ENCODE peak calls at places on chromosome 18, in eight cellular contexts. N is fibroblast of lung; A is mammary epithelial cell; H is psoas muscle; M is HCT116; C is GM23338; O is CD8-positive, alpha-beta T cell; Y is K562. D is an unnamed sample.
A peak's percentile ranks its signal among the peaks of the same experiment; 100 is the strongest.

GRCh38 chr18:12014976-12015696 is 33.8 kb downstream of the IMPA2 start:
- DNase-seq in O (no peak), H (no peak), M (no peak), N (no peak), C (no peak), Y (no peak), A (no peak), D (no peak)

GRCh38 chr18:60892441-60892840 is 440.8 kb upstream of the CDH20 start:
- DNase-seq in A (peak; percentile 74), N (peak; percentile 22), O (no peak), C (no peak), H (no peak), Y (no peak), M (no peak), D (no peak)

GRCh38 chr18:68843467-68844089 is 45.7 kb downstream of the CCDC102B start:
- DNase-seq in A (no peak), Y (no peak), M (no peak), O (no peak), H (no peak), N (peak; percentile 47), C (no peak), D (no peak)

GRCh38 chr18:66754335-66754734 is 150.4 kb upstream of the CDH19 start:
- DNase-seq in C (no peak), N (no peak), H (no peak), O (no peak), Y (no peak), M (no peak), A (no peak), D (no peak)

GRCh38 chr18:9951022-9951859 is 37.4 kb downstream of the VAPA start:
- DNase-seq in N (peak; percentile 86), H (no peak), O (no peak), A (peak; percentile 46), Y (peak; percentile 34), M (peak; percentile 55), C (peak; percentile 83), D (no peak)

GRCh38 chr18:13165636-13166423 is 52.7 kb upstream of the LDLRAD4 start:
- DNase-seq in H (no peak), C (peak; percentile 41), Y (no peak), N (no peak), M (no peak), A (no peak), O (no peak), D (no peak)

GRCh38 chr18:34726286-34727004 is 16.3 kb downstream of the DTNA start:
- DNase-seq in O (no peak), C (peak; percentile 20), N (no peak), Y (no peak), M (no peak), H (no peak), A (no peak), D (no peak)

GRCh38 chr18:11078491-11078890 is 70.9 kb downstream of the PIEZO2 start:
- DNase-seq in A (no peak), Y (no peak), O (no peak), M (no peak), H (no peak), N (no peak), C (no peak), D (no peak)

GRCh38 chr18:51447351-51447896 is 249.9 kb upstream of the MEX3C start:
- DNase-seq in A (peak; percentile 62), O (no peak), N (no peak), H (peak; percentile 40), C (peak; percentile 24), Y (no peak), M (no peak), D (no peak)

GRCh38 chr18:22545091-22545795 is 127.5 kb upstream of the CTAGE1 start:
- DNase-seq in H (no peak), N (no peak), C (no peak), A (no peak), Y (no peak), M (no peak), O (no peak), D (peak; percentile 76)

GRCh38 chr18:50970006-50970405 is 2.2 kb downstream of the ELAC1 start:
- DNase-seq in Y (no peak), M (no peak), H (no peak), N (no peak), A (peak; percentile 33), O (no peak), C (no peak), D (no peak)

GRCh38 chr18:62524443-62525200 is 1.8 kb downstream of the ZCCHC2 start:
- DNase-seq in O (peak; percentile 63), Y (peak; percentile 17), M (no peak), A (peak; percentile 70), C (peak; percentile 75), N (peak; percentile 44), H (peak; percentile 60), D (peak; percentile 47)

GRCh38 chr18:53883771-53884170 is 340.7 kb downstream of the MBD2 start:
- DNase-seq in C (no peak), M (no peak), Y (no peak), O (no peak), H (no peak), N (no peak), A (no peak), D (no peak)

GRCh38 chr18:13070460-13070859 is 79.3 kb downstream of the CEP192 start:
- DNase-seq in M (no peak), C (no peak), N (peak; percentile 39), H (no peak), Y (no peak), O (no peak), A (no peak), D (no peak)

GRCh38 chr18:48754559-48754958 is 196.2 kb downstream of the SMAD7 start:
- DNase-seq in O (no peak), Y (no peak), C (no peak), N (no peak), M (no peak), H (no peak), A (no peak), D (no peak)
- H3K27ac ChIP-seq in O (no peak overlapping the region), Y (no peak overlapping the region), C (no peak overlapping the region), N (no peak overlapping the region), M (no peak overlapping the region), H (no peak overlapping the region), A (no peak overlapping the region), D (no peak overlapping the region)

GRCh38 chr18:3529077-3529476 is 79.1 kb downstream of the TGIF1 start:
- DNase-seq in A (no peak), N (no peak), Y (no peak), H (no peak), M (no peak), C (no peak), O (no peak), D (no peak)
- TF ChIP-seq CTCF in A (no peak), N (no peak), Y (no peak), H (no peak), M (no peak), C (no peak), O (no peak), D (no peak)

GRCh38 chr18:58258707-58259342 is 214.8 kb downstream of the NEDD4L start:
- DNase-seq in O (no peak), H (no peak), Y (peak; percentile 45), M (no peak), C (no peak), N (no peak), A (no peak), D (no peak)
- H3K4me1 ChIP-seq in O (no peaks in the 10 kb centered on the region), H (peaks cover 39% of the 10 kb centered on the region), Y (peaks cover 32% of the 10 kb centered on the region), M (peaks cover 14% of the 10 kb centered on the region), C (peaks cover 48% of the 10 kb centered on the region), N (no peaks in the 10 kb centered on the region), A (peaks cover 18% of the 10 kb centered on the region), D (no peaks in the 10 kb centered on the region)

GRCh38 chr18:7615840-7616239 is 48.7 kb downstream of the PTPRM start:
- DNase-seq in N (no peak), H (no peak), A (no peak), C (no peak), M (no peak), Y (no peak), O (no peak), D (no peak)

GRCh38 chr18:7619676-7620075 is 52.6 kb downstream of the PTPRM start:
- DNase-seq in A (no peak), Y (no peak), O (no peak), M (no peak), C (no peak), N (no peak), H (no peak), D (no peak)

GRCh38 chr18:7616661-7617060 is 49.5 kb downstream of the PTPRM start:
- DNase-seq in O (no peak), N (no peak), A (no peak), Y (no peak), M (no peak), C (no peak), H (peak; percentile 45), D (no peak)

GRCh38 chr18:7617738-7618422 is 50.8 kb downstream of the PTPRM start:
- DNase-seq in C (peak; percentile 59), Y (no peak), H (no peak), A (peak; percentile 51), M (no peak), O (no peak), N (peak; percentile 58), D (peak; percentile 45)

GRCh38 chr18:7618821-7619410 is 51.8 kb downstream of the PTPRM start:
- DNase-seq in Y (no peak), O (no peak), C (no peak), M (no peak), A (no peak), H (no peak), N (no peak), D (no peak)
- H3K27ac ChIP-seq in Y (no peak overlapping the region), O (no peak overlapping the region), C (no peak overlapping the region), M (no peak overlapping the region), A (no peak overlapping the region), H (no peak overlapping the region), N (no peak overlapping the region), D (peak overlapping the region; percentile 58)

GRCh38 chr18:63949068-63949737 is at the start of gene HMSD:
- DNase-seq in M (peak; percentile 43), O (peak; percentile 38), Y (peak; percentile 13), H (peak; percentile 34), A (peak; percentile 60), C (peak; percentile 83), N (peak; percentile 28), D (no peak)
- TF ChIP-seq CTCF in M (peak; percentile 10), O (no peak), Y (peak; percentile 31), H (peak; percentile 14), A (no peak), C (peak; percentile 43), N (peak; percentile 28), D (no peak)

GRCh38 chr18:46337206-46337710 is 233.1 kb downstream of the HAUS1 start:
- DNase-seq in H (no peak), O (no peak), M (no peak), A (no peak), N (no peak), Y (no peak), C (no peak), D (no peak)
- H3K4me1 ChIP-seq in H (peaks cover 11% of the 10 kb centered on the region), O (peaks cover 18% of the 10 kb centered on the region), M (peaks cover 4% of the 10 kb centered on the region), A (peaks cover 16% of the 10 kb centered on the region), N (no peaks in the 10 kb centered on the region), Y (no peaks in the 10 kb centered on the region), C (peaks cover 43% of the 10 kb centered on the region), D (no peaks in the 10 kb centered on the region)

D was measured in tibial artery.